ENCODE peak calls at places on chromosomes 11 and 22, in seven cellular contexts. One of them, this sample, is unnamed.

GRCh38 chr11:27921472-27921871 is 186.5 kb downstream of the KIF18A start:
- DNase-seq in caudate nucleus: no peak
- DNase-seq in mammary epithelial cell: peak
- DNase-seq in dorsolateral prefrontal cortex: no peak
- DNase-seq in fibroblast of lung: no peak
- DNase-seq in psoas muscle: no peak
- DNase-seq in ovary: no peak
- DNase-seq in this sample: no peak

GRCh38 chr22:30212996-30213441 is 33.5 kb downstream of the LIF start:
- DNase-seq in caudate nucleus: no peak
- DNase-seq in mammary epithelial cell: no peak
- DNase-seq in dorsolateral prefrontal cortex: no peak
- DNase-seq in fibroblast of lung: no peak
- DNase-seq in psoas muscle: no peak
- DNase-seq in ovary: no peak
- DNase-seq in this sample: no peak

GRCh38 chr11:122261546-122261945 is 145.5 kb upstream of the BLID start:
- DNase-seq in caudate nucleus: no peak
- DNase-seq in mammary epithelial cell: no peak
- DNase-seq in dorsolateral prefrontal cortex: no peak
- DNase-seq in fibroblast of lung: no peak
- DNase-seq in psoas muscle: no peak
- DNase-seq in ovary: no peak
- DNase-seq in this sample: no peak

GRCh38 chr11:54558919-54559318 is 44.9 kb downstream of the OR4C46 start:
- DNase-seq in caudate nucleus: no peak
- DNase-seq in mammary epithelial cell: no peak
- DNase-seq in dorsolateral prefrontal cortex: no peak
- DNase-seq in fibroblast of lung: no peak
- DNase-seq in psoas muscle: no peak
- DNase-seq in ovary: no peak
- DNase-seq in this sample: no peak

GRCh38 chr11:469684-470667 is 19.9 kb downstream of the PTDSS2 start:
- DNase-seq in caudate nucleus: peak
- DNase-seq in mammary epithelial cell: no peak
- DNase-seq in dorsolateral prefrontal cortex: peak
- DNase-seq in fibroblast of lung: peak
- DNase-seq in psoas muscle: peak
- DNase-seq in ovary: peak
- DNase-seq in this sample: peak

GRCh38 chr11:33083918-33084317 is 44.5 kb downstream of the TCP11L1 start:
- DNase-seq in caudate nucleus: no peak
- DNase-seq in mammary epithelial cell: no peak
- DNase-seq in dorsolateral prefrontal cortex: no peak
- DNase-seq in fibroblast of lung: no peak
- DNase-seq in psoas muscle: no peak
- DNase-seq in ovary: no peak
- DNase-seq in this sample: no peak

GRCh38 chr11:3831378-3832239 is 9.2 kb downstream of the RHOG start:
- DNase-seq in caudate nucleus: no peak
- DNase-seq in mammary epithelial cell: no peak
- DNase-seq in dorsolateral prefrontal cortex: no peak
- DNase-seq in fibroblast of lung: no peak
- DNase-seq in psoas muscle: no peak
- DNase-seq in ovary: no peak
- DNase-seq in this sample: no peak

GRCh38 chr11:1152316-1153104 is 5.2 kb upstream of the MUC5AC start:
- DNase-seq in caudate nucleus: no peak
- DNase-seq in mammary epithelial cell: peak
- DNase-seq in dorsolateral prefrontal cortex: no peak
- DNase-seq in fibroblast of lung: peak
- DNase-seq in psoas muscle: no peak
- DNase-seq in ovary: peak
- DNase-seq in this sample: no peak

GRCh38 chr11:2768471-2769408 is 68.9 kb upstream of the KCNQ1OT1 start:
- DNase-seq in caudate nucleus: no peak
- DNase-seq in mammary epithelial cell: peak
- DNase-seq in dorsolateral prefrontal cortex: peak
- DNase-seq in fibroblast of lung: peak
- DNase-seq in psoas muscle: no peak
- DNase-seq in ovary: peak
- DNase-seq in this sample: peak

GRCh38 chr22:28817919-28818859 is 17.8 kb upstream of the XBP1 start:
- DNase-seq in caudate nucleus: no peak
- DNase-seq in mammary epithelial cell: no peak
- DNase-seq in dorsolateral prefrontal cortex: no peak
- DNase-seq in fibroblast of lung: no peak
- DNase-seq in psoas muscle: no peak
- DNase-seq in ovary: no peak
- DNase-seq in this sample: peak

GRCh38 chr22:21726650-21727049 is 8.9 kb downstream of the YPEL1 start:
- DNase-seq in caudate nucleus: no peak
- DNase-seq in mammary epithelial cell: no peak
- DNase-seq in dorsolateral prefrontal cortex: peak
- DNase-seq in fibroblast of lung: no peak
- DNase-seq in psoas muscle: no peak
- DNase-seq in ovary: no peak
- DNase-seq in this sample: no peak

GRCh38 chr22:21728270-21728669 is 7.3 kb downstream of the YPEL1 start:
- DNase-seq in caudate nucleus: no peak
- DNase-seq in mammary epithelial cell: no peak
- DNase-seq in dorsolateral prefrontal cortex: no peak
- DNase-seq in fibroblast of lung: no peak
- DNase-seq in psoas muscle: no peak
- DNase-seq in ovary: no peak
- DNase-seq in this sample: no peak

GRCh38 chr22:21725956-21726649 is 9.5 kb downstream of the YPEL1 start:
- DNase-seq in caudate nucleus: no peak
- DNase-seq in mammary epithelial cell: no peak
- DNase-seq in dorsolateral prefrontal cortex: no peak
- DNase-seq in fibroblast of lung: no peak
- DNase-seq in psoas muscle: no peak
- DNase-seq in ovary: no peak
- DNase-seq in this sample: no peak

GRCh38 chr22:21727768-21728167 is 7.8 kb downstream of the YPEL1 start:
- DNase-seq in caudate nucleus: no peak
- DNase-seq in mammary epithelial cell: no peak
- DNase-seq in dorsolateral prefrontal cortex: no peak
- DNase-seq in fibroblast of lung: no peak
- DNase-seq in psoas muscle: no peak
- DNase-seq in ovary: no peak
- DNase-seq in this sample: no peak

GRCh38 chr22:21727159-21727558 is 8.4 kb downstream of the YPEL1 start:
- DNase-seq in caudate nucleus: no peak
- DNase-seq in mammary epithelial cell: no peak
- DNase-seq in dorsolateral prefrontal cortex: no peak
- DNase-seq in fibroblast of lung: no peak
- DNase-seq in psoas muscle: no peak
- DNase-seq in ovary: no peak
- DNase-seq in this sample: no peak
- H3K27ac ChIP-seq in caudate nucleus: no peak
- H3K27ac ChIP-seq in mammary epithelial cell: no peak
- H3K27ac ChIP-seq in dorsolateral prefrontal cortex: no peak
- H3K27ac ChIP-seq in fibroblast of lung: no peak
- H3K27ac ChIP-seq in psoas muscle: no peak
- H3K27ac ChIP-seq in ovary: no peak
- H3K27ac ChIP-seq in this sample: no peak

GRCh38 chr22:37848587-37849088 is 581 bp upstream of the EIF3L start:
- DNase-seq in caudate nucleus: no peak
- DNase-seq in mammary epithelial cell: peak
- DNase-seq in dorsolateral prefrontal cortex: peak
- DNase-seq in fibroblast of lung: peak
- DNase-seq in psoas muscle: no peak
- DNase-seq in ovary: no peak
- DNase-seq in this sample: peak
- H3K27ac ChIP-seq in caudate nucleus: no peak
- H3K27ac ChIP-seq in mammary epithelial cell: peak
- H3K27ac ChIP-seq in dorsolateral prefrontal cortex: peak
- H3K27ac ChIP-seq in fibroblast of lung: peak
- H3K27ac ChIP-seq in psoas muscle: peak
- H3K27ac ChIP-seq in ovary: peak
- H3K27ac ChIP-seq in this sample: peak

GRCh38 chr22:31246687-31247086 is 34.6 kb downstream of the LIMK2 start:
- DNase-seq in caudate nucleus: no peak
- DNase-seq in mammary epithelial cell: no peak
- DNase-seq in dorsolateral prefrontal cortex: no peak
- DNase-seq in fibroblast of lung: no peak
- DNase-seq in psoas muscle: no peak
- DNase-seq in ovary: no peak
- DNase-seq in this sample: no peak

GRCh38 chr22:31247726-31248125 is 35.6 kb downstream of the LIMK2 start:
- DNase-seq in caudate nucleus: no peak
- DNase-seq in mammary epithelial cell: no peak
- DNase-seq in dorsolateral prefrontal cortex: no peak
- DNase-seq in fibroblast of lung: no peak
- DNase-seq in psoas muscle: no peak
- DNase-seq in ovary: no peak
- DNase-seq in this sample: no peak

GRCh38 chr22:31248138-31248745 is 36.1 kb downstream of the LIMK2 start:
- DNase-seq in caudate nucleus: peak
- DNase-seq in mammary epithelial cell: peak
- DNase-seq in dorsolateral prefrontal cortex: peak
- DNase-seq in fibroblast of lung: peak
- DNase-seq in psoas muscle: peak
- DNase-seq in ovary: peak
- DNase-seq in this sample: peak

GRCh38 chr22:31250740-31251330 is 38.7 kb downstream of the LIMK2 start:
- DNase-seq in caudate nucleus: no peak
- DNase-seq in mammary epithelial cell: peak
- DNase-seq in dorsolateral prefrontal cortex: no peak
- DNase-seq in fibroblast of lung: peak
- DNase-seq in psoas muscle: no peak
- DNase-seq in ovary: no peak
- DNase-seq in this sample: no peak

DNA sequence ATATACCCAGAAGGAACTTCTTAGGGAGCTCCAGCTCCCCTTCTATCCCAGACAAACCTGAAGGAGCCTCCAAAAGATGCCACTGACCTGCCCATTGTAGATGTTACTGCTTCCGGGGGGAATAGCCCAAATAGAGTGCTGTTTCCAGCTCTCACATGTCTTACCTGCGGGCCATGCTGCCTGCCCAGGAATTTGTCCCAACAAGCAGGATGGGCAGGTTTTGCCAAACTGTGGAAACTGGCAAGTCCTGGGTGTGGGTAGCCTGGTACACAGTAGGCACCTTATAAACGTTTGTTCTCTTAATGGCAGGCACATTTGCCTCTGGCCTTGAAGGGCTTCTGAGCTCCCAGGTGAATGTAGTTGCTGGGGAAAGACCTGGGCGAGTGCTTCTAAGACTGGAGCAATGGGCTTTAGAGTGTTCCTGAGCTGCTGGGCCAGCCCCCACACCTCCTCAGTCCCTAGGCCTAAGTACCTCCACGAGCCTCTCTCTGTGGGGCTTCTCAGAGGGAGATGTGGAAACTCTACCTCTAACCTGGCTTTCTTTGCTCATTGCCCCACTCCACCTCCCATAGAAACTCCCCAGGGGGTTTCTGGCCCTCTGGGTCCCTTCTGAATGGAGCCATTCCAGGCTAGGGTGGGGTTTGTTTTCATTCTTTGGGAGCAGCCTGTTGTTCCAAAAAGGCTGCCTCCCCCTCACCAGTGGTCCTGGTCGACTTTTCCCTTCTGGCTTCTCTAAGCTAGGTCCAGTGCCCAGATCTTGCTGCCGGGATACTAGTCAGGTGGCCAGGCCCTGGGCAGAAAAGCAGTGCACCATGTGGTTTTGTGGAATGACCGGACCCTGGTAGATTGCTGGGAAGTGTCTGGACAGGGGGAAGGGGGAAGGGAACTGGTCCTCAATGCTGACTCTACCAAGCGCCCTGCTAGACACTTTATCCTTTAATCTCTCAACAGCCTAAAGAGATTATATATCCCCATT is 37.2 kb downstream of the LIMK2 start:
- DNase-seq in caudate nucleus: peak
- DNase-seq in mammary epithelial cell: peak
- DNase-seq in dorsolateral prefrontal cortex: peak
- DNase-seq in fibroblast of lung: peak
- DNase-seq in psoas muscle: no peak
- DNase-seq in ovary: peak
- DNase-seq in this sample: no peak
- H3K27ac ChIP-seq in caudate nucleus: peak
- H3K27ac ChIP-seq in mammary epithelial cell: peak
- H3K27ac ChIP-seq in dorsolateral prefrontal cortex: peak
- H3K27ac ChIP-seq in fibroblast of lung: no peak
- H3K27ac ChIP-seq in psoas muscle: peak
- H3K27ac ChIP-seq in ovary: peak
- H3K27ac ChIP-seq in this sample: peak

DNA sequence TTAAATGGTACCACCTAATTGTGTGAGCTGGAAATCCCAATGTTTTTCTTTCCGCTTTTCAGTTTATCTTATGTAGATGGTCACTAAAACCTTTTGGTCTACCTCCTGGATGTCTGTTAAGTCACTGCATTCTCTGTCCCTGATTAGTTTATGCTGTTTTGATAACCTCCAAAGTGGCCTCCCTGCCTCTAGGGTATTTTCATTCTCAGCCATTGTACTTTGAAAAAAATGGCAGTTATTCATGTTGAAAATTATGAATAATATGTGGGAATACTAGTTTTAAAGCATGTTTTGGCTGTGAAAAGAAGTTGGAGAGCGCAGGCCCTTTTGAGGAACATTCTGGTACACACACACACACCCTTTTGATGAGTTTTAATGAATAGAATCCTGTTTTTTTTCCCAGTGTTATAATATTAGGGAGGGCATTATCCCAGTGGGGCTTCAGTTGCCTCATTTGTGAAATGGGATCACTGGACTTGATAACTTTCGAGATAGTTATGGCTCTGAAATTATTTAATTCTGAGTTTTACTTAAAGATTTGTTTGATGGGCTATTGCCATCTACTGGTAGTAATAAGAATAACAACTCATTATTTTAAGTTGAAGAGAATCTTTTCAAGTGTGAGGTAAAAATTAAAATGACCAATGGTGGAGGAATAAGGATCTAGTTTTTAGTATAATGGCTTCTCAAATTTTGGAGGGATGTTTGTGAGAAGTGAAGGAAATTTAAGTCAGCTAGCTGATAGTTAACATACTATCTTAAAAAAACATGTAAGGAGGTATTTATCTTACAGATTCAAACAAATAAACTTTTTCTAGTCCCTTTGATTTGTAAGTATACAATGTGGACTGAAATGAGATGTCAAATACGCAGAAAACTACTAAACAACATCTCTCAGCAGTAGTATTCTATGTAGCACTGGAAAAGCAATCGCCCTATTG is 3.9 kb downstream of the FDX1 start:
- DNase-seq in caudate nucleus: no peak
- DNase-seq in mammary epithelial cell: peak
- DNase-seq in dorsolateral prefrontal cortex: no peak
- DNase-seq in fibroblast of lung: peak
- DNase-seq in psoas muscle: no peak
- DNase-seq in ovary: no peak
- DNase-seq in this sample: no peak
- H3K27ac ChIP-seq in caudate nucleus: no peak
- H3K27ac ChIP-seq in mammary epithelial cell: no peak
- H3K27ac ChIP-seq in dorsolateral prefrontal cortex: peak
- H3K27ac ChIP-seq in fibroblast of lung: no peak
- H3K27ac ChIP-seq in psoas muscle: no peak
- H3K27ac ChIP-seq in ovary: no peak
- H3K27ac ChIP-seq in this sample: no peak

DNA sequence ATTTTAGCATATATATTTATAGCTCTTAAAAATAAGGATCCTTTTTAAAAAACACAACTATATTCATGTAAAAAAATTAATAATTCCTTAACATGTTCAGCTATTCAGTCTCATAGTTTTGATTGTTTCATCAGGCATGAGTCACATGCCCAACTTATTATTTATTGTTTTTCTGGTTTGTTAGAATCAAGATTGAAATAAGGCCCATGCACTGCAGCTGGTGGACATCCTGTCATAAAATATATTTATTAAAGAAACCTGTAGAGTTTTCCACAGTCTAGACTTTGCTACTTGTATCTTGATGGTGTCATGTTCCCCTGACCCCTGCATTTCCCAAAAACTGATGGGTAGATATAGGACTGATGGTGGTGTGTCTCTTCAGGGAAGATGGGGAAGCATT is 77.4 kb downstream of the PARVA start:
- DNase-seq in caudate nucleus: no peak
- DNase-seq in mammary epithelial cell: peak
- DNase-seq in dorsolateral prefrontal cortex: no peak
- DNase-seq in fibroblast of lung: peak
- DNase-seq in psoas muscle: no peak
- DNase-seq in ovary: no peak
- DNase-seq in this sample: no peak
- H3K27ac ChIP-seq in caudate nucleus: no peak
- H3K27ac ChIP-seq in mammary epithelial cell: no peak
- H3K27ac ChIP-seq in dorsolateral prefrontal cortex: no peak
- H3K27ac ChIP-seq in fibroblast of lung: no peak
- H3K27ac ChIP-seq in psoas muscle: no peak
- H3K27ac ChIP-seq in ovary: no peak
- H3K27ac ChIP-seq in this sample: no peak

This sample was measured in kidney.